ENCODE peak calls at places on chromosome 10, in four cellular contexts. One of them, this sample, is unnamed.

GRCh38 chr10:103757531-103758293 is 97.7 kb downstream of the SH3PXD2A start:
- DNase-seq in RPMI7951: peak
- DNase-seq in activated naive CD4-positive, alpha-beta T cell treated with anti-CD3 and anti-CD28 coated beads, Interleukin-2, amount 50 U/mL, for 16 hours: peak
- DNase-seq in G401: peak
- DNase-seq in this sample: peak

GRCh38 chr10:123642697-123643096 is 23.5 kb upstream of the GPR26 start:
- DNase-seq in RPMI7951: no peak
- DNase-seq in activated naive CD4-positive, alpha-beta T cell treated with anti-CD3 and anti-CD28 coated beads, Interleukin-2, amount 50 U/mL, for 16 hours: no peak
- DNase-seq in G401: no peak
- DNase-seq in this sample: no peak

GRCh38 chr10:27783660-27784059 is 38.0 kb upstream of the MKX start:
- DNase-seq in RPMI7951: peak
- DNase-seq in activated naive CD4-positive, alpha-beta T cell treated with anti-CD3 and anti-CD28 coated beads, Interleukin-2, amount 50 U/mL, for 16 hours: peak
- DNase-seq in G401: peak
- DNase-seq in this sample: peak

GRCh38 chr10:29922226-29922625 is 137.2 kb downstream of the JCAD start:
- DNase-seq in RPMI7951: no peak
- DNase-seq in activated naive CD4-positive, alpha-beta T cell treated with anti-CD3 and anti-CD28 coated beads, Interleukin-2, amount 50 U/mL, for 16 hours: no peak
- DNase-seq in G401: no peak
- DNase-seq in this sample: no peak

GRCh38 chr10:30928742-30929141 is 102.9 kb downstream of the ZNF438 start:
- DNase-seq in RPMI7951: no peak
- DNase-seq in activated naive CD4-positive, alpha-beta T cell treated with anti-CD3 and anti-CD28 coated beads, Interleukin-2, amount 50 U/mL, for 16 hours: no peak
- DNase-seq in G401: no peak
- DNase-seq in this sample: no peak

GRCh38 chr10:119973261-119973660 is 80.7 kb downstream of the SEC23IP start:
- DNase-seq in RPMI7951: peak
- DNase-seq in activated naive CD4-positive, alpha-beta T cell treated with anti-CD3 and anti-CD28 coated beads, Interleukin-2, amount 50 U/mL, for 16 hours: no peak
- DNase-seq in G401: no peak
- DNase-seq in this sample: peak

GRCh38 chr10:124020871-124021823 is 72.3 kb downstream of the CHST15 start:
- DNase-seq in RPMI7951: no peak
- DNase-seq in activated naive CD4-positive, alpha-beta T cell treated with anti-CD3 and anti-CD28 coated beads, Interleukin-2, amount 50 U/mL, for 16 hours: no peak
- DNase-seq in G401: no peak
- DNase-seq in this sample: no peak

GRCh38 chr10:122267849-122268737 is 3.0 kb upstream of the BTBD16 start:
- DNase-seq in RPMI7951: peak
- DNase-seq in activated naive CD4-positive, alpha-beta T cell treated with anti-CD3 and anti-CD28 coated beads, Interleukin-2, amount 50 U/mL, for 16 hours: peak
- DNase-seq in G401: peak
- DNase-seq in this sample: peak

GRCh38 chr10:49362596-49363260 is 33.2 kb downstream of the DRGX start:
- DNase-seq in RPMI7951: no peak
- DNase-seq in activated naive CD4-positive, alpha-beta T cell treated with anti-CD3 and anti-CD28 coated beads, Interleukin-2, amount 50 U/mL, for 16 hours: no peak
- DNase-seq in G401: no peak
- DNase-seq in this sample: no peak

GRCh38 chr10:124648738-124649137 is 95.4 kb downstream of the FAM53B start:
- DNase-seq in RPMI7951: peak
- DNase-seq in activated naive CD4-positive, alpha-beta T cell treated with anti-CD3 and anti-CD28 coated beads, Interleukin-2, amount 50 U/mL, for 16 hours: peak
- DNase-seq in G401: no peak
- DNase-seq in this sample: peak

GRCh38 chr10:118394557-118395194 is 52.6 kb upstream of the FAM204A start:
- DNase-seq in RPMI7951: no peak
- DNase-seq in activated naive CD4-positive, alpha-beta T cell treated with anti-CD3 and anti-CD28 coated beads, Interleukin-2, amount 50 U/mL, for 16 hours: no peak
- DNase-seq in G401: no peak
- DNase-seq in this sample: no peak

GRCh38 chr10:71099731-71100361 is 112.5 kb upstream of the UNC5B start:
- DNase-seq in RPMI7951: no peak
- DNase-seq in activated naive CD4-positive, alpha-beta T cell treated with anti-CD3 and anti-CD28 coated beads, Interleukin-2, amount 50 U/mL, for 16 hours: no peak
- DNase-seq in G401: no peak
- DNase-seq in this sample: no peak

GRCh38 chr10:581776-582330 is 107.6 kb downstream of the DIP2C start:
- DNase-seq in RPMI7951: no peak
- DNase-seq in activated naive CD4-positive, alpha-beta T cell treated with anti-CD3 and anti-CD28 coated beads, Interleukin-2, amount 50 U/mL, for 16 hours: no peak
- DNase-seq in G401: peak
- DNase-seq in this sample: no peak

GRCh38 chr10:13847201-13847631 is 260.5 kb downstream of the PRPF18 start:
- DNase-seq in RPMI7951: no peak
- DNase-seq in activated naive CD4-positive, alpha-beta T cell treated with anti-CD3 and anti-CD28 coated beads, Interleukin-2, amount 50 U/mL, for 16 hours: no peak
- DNase-seq in G401: no peak
- DNase-seq in this sample: no peak

GRCh38 chr10:79047875-79048638 is 20.7 kb upstream of the ZMIZ1 start:
- DNase-seq in RPMI7951: no peak
- DNase-seq in activated naive CD4-positive, alpha-beta T cell treated with anti-CD3 and anti-CD28 coated beads, Interleukin-2, amount 50 U/mL, for 16 hours: peak
- DNase-seq in G401: no peak
- DNase-seq in this sample: no peak

GRCh38 chr10:102773986-102774385 is 30.2 kb downstream of the WBP1L start:
- DNase-seq in RPMI7951: peak
- DNase-seq in activated naive CD4-positive, alpha-beta T cell treated with anti-CD3 and anti-CD28 coated beads, Interleukin-2, amount 50 U/mL, for 16 hours: no peak
- DNase-seq in G401: no peak
- DNase-seq in this sample: no peak

GRCh38 chr10:61153766-61154165 is 209.8 kb upstream of the RHOBTB1 start:
- DNase-seq in RPMI7951: no peak
- DNase-seq in activated naive CD4-positive, alpha-beta T cell treated with anti-CD3 and anti-CD28 coated beads, Interleukin-2, amount 50 U/mL, for 16 hours: no peak
- DNase-seq in G401: no peak
- DNase-seq in this sample: peak

GRCh38 chr10:3339531-3339950 is 167.0 kb upstream of the PITRM1 start:
- DNase-seq in RPMI7951: peak
- DNase-seq in activated naive CD4-positive, alpha-beta T cell treated with anti-CD3 and anti-CD28 coated beads, Interleukin-2, amount 50 U/mL, for 16 hours: no peak
- DNase-seq in G401: no peak
- DNase-seq in this sample: peak

GRCh38 chr10:24723386-24723787 is 300 bp downstream of the ARHGAP21 start:
- DNase-seq in RPMI7951: peak
- DNase-seq in activated naive CD4-positive, alpha-beta T cell treated with anti-CD3 and anti-CD28 coated beads, Interleukin-2, amount 50 U/mL, for 16 hours: peak
- DNase-seq in G401: no peak
- DNase-seq in this sample: no peak

GRCh38 chr10:21523007-21523406 is 2.5 kb downstream of the SKIDA1 start:
- DNase-seq in RPMI7951: no peak
- DNase-seq in activated naive CD4-positive, alpha-beta T cell treated with anti-CD3 and anti-CD28 coated beads, Interleukin-2, amount 50 U/mL, for 16 hours: no peak
- DNase-seq in G401: no peak
- DNase-seq in this sample: no peak

GRCh38 chr10:75922435-75922834 is 491.0 kb downstream of the LRMDA start:
- DNase-seq in RPMI7951: peak
- DNase-seq in activated naive CD4-positive, alpha-beta T cell treated with anti-CD3 and anti-CD28 coated beads, Interleukin-2, amount 50 U/mL, for 16 hours: no peak
- DNase-seq in G401: no peak
- DNase-seq in this sample: no peak

GRCh38 chr10:68489919-68490318 is 18.1 kb upstream of the DNA2 start:
- DNase-seq in RPMI7951: no peak
- DNase-seq in activated naive CD4-positive, alpha-beta T cell treated with anti-CD3 and anti-CD28 coated beads, Interleukin-2, amount 50 U/mL, for 16 hours: no peak
- DNase-seq in G401: no peak
- DNase-seq in this sample: no peak

GRCh38 chr10:12608761-12609160 is 259.4 kb downstream of the CAMK1D start:
- DNase-seq in RPMI7951: no peak
- DNase-seq in activated naive CD4-positive, alpha-beta T cell treated with anti-CD3 and anti-CD28 coated beads, Interleukin-2, amount 50 U/mL, for 16 hours: no peak
- DNase-seq in G401: no peak
- DNase-seq in this sample: no peak

GRCh38 chr10:13613519-13613918 is 26.8 kb downstream of the PRPF18 start:
- DNase-seq in RPMI7951: peak
- DNase-seq in activated naive CD4-positive, alpha-beta T cell treated with anti-CD3 and anti-CD28 coated beads, Interleukin-2, amount 50 U/mL, for 16 hours: no peak
- DNase-seq in G401: peak
- DNase-seq in this sample: peak

GRCh38 chr10:127452568-127452967 is 96.5 kb upstream of the NPS start:
- DNase-seq in RPMI7951: no peak
- DNase-seq in activated naive CD4-positive, alpha-beta T cell treated with anti-CD3 and anti-CD28 coated beads, Interleukin-2, amount 50 U/mL, for 16 hours: no peak
- DNase-seq in G401: no peak
- DNase-seq in this sample: no peak

GRCh38 chr10:10418397-10418796 is 599.3 kb upstream of the CELF2 start:
- DNase-seq in RPMI7951: no peak
- DNase-seq in activated naive CD4-positive, alpha-beta T cell treated with anti-CD3 and anti-CD28 coated beads, Interleukin-2, amount 50 U/mL, for 16 hours: no peak
- DNase-seq in G401: no peak
- DNase-seq in this sample: no peak

GRCh38 chr10:20185116-20185515 is 368.9 kb downstream of the PLXDC2 start:
- DNase-seq in RPMI7951: no peak
- DNase-seq in activated naive CD4-positive, alpha-beta T cell treated with anti-CD3 and anti-CD28 coated beads, Interleukin-2, amount 50 U/mL, for 16 hours: no peak
- DNase-seq in G401: no peak
- DNase-seq in this sample: peak

GRCh38 chr10:16901102-16901501 is 83.9 kb upstream of the RSU1 start:
- DNase-seq in RPMI7951: no peak
- DNase-seq in activated naive CD4-positive, alpha-beta T cell treated with anti-CD3 and anti-CD28 coated beads, Interleukin-2, amount 50 U/mL, for 16 hours: no peak
- DNase-seq in G401: no peak
- DNase-seq in this sample: no peak

GRCh38 chr10:269440-270074 is 134.3 kb downstream of the ZMYND11 start:
- DNase-seq in RPMI7951: no peak
- DNase-seq in activated naive CD4-positive, alpha-beta T cell treated with anti-CD3 and anti-CD28 coated beads, Interleukin-2, amount 50 U/mL, for 16 hours: no peak
- DNase-seq in G401: no peak
- DNase-seq in this sample: no peak

GRCh38 chr10:88661577-88661976 is 2.7 kb upstream of the LIPF start:
- DNase-seq in RPMI7951: no peak
- DNase-seq in activated naive CD4-positive, alpha-beta T cell treated with anti-CD3 and anti-CD28 coated beads, Interleukin-2, amount 50 U/mL, for 16 hours: no peak
- DNase-seq in G401: no peak
- DNase-seq in this sample: no peak

GRCh38 chr10:133336131-133337078 is at the start of gene CALY:
- DNase-seq in RPMI7951: no peak
- DNase-seq in activated naive CD4-positive, alpha-beta T cell treated with anti-CD3 and anti-CD28 coated beads, Interleukin-2, amount 50 U/mL, for 16 hours: peak
- DNase-seq in G401: peak
- DNase-seq in this sample: no peak

GRCh38 chr10:110207805-110208613 is 604 bp downstream of the MXI1 start:
- DNase-seq in RPMI7951: no peak
- DNase-seq in activated naive CD4-positive, alpha-beta T cell treated with anti-CD3 and anti-CD28 coated beads, Interleukin-2, amount 50 U/mL, for 16 hours: peak
- DNase-seq in G401: peak
- DNase-seq in this sample: no peak

GRCh38 chr10:124430077-124430476 is 11.4 kb upstream of the OAT start:
- DNase-seq in RPMI7951: no peak
- DNase-seq in activated naive CD4-positive, alpha-beta T cell treated with anti-CD3 and anti-CD28 coated beads, Interleukin-2, amount 50 U/mL, for 16 hours: no peak
- DNase-seq in G401: no peak
- DNase-seq in this sample: no peak

GRCh38 chr10:124741281-124741921 is 2.8 kb downstream of the FAM53B start:
- DNase-seq in RPMI7951: peak
- DNase-seq in activated naive CD4-positive, alpha-beta T cell treated with anti-CD3 and anti-CD28 coated beads, Interleukin-2, amount 50 U/mL, for 16 hours: peak
- DNase-seq in G401: peak
- DNase-seq in this sample: peak

This sample was measured in A172.